ENCODE peak calls at places on chromosomes 6 and 20, in five cellular contexts. One of them, this sample, is unnamed.

GRCh38 chr6:28212510-28213212 is 12.4 kb upstream of the ZSCAN9 start:
- DNase-seq in HepG2: peak
- DNase-seq in HCT116: peak
- DNase-seq in GM12878: peak
- DNase-seq in H1: peak
- DNase-seq in this sample: peak

GRCh38 chr6:158029668-158030230 is 48.1 kb downstream of the SYNJ2 start:
- DNase-seq in HepG2: no peak
- DNase-seq in HCT116: no peak
- DNase-seq in GM12878: no peak
- DNase-seq in H1: no peak
- DNase-seq in this sample: no peak

GRCh38 chr20:33443512-33444239 is at the start of gene SNTA1:
- DNase-seq in HepG2: peak
- DNase-seq in HCT116: no peak
- DNase-seq in GM12878: no peak
- DNase-seq in H1: peak
- DNase-seq in this sample: peak

GRCh38 chr6:118551063-118551672 is 3.1 kb downstream of the PLN start:
- DNase-seq in HepG2: peak
- DNase-seq in HCT116: peak
- DNase-seq in GM12878: no peak
- DNase-seq in H1: no peak
- DNase-seq in this sample: peak

GRCh38 chr6:139027620-139028182 is 844 bp upstream of the ABRACL start:
- DNase-seq in HepG2: no peak
- DNase-seq in HCT116: no peak
- DNase-seq in GM12878: peak
- DNase-seq in H1: no peak
- DNase-seq in this sample: no peak

GRCh38 chr6:11653028-11653583 is 115.6 kb downstream of the TMEM170B start:
- DNase-seq in HepG2: peak
- DNase-seq in HCT116: no peak
- DNase-seq in GM12878: no peak
- DNase-seq in H1: peak
- DNase-seq in this sample: no peak

GRCh38 chr6:107418118-107418517 is 41.2 kb downstream of the PDSS2 start:
- DNase-seq in HepG2: peak
- DNase-seq in HCT116: no peak
- DNase-seq in GM12878: no peak
- DNase-seq in H1: no peak
- DNase-seq in this sample: peak

GRCh38 chr6:31740397-31741223 is 805 bp downstream of the MSH5 start:
- DNase-seq in HepG2: no peak
- DNase-seq in HCT116: no peak
- DNase-seq in GM12878: no peak
- DNase-seq in H1: no peak
- DNase-seq in this sample: peak

GRCh38 chr6:43767553-43768505 is 2.2 kb upstream of the VEGFA start:
- DNase-seq in HepG2: no peak
- DNase-seq in HCT116: no peak
- DNase-seq in GM12878: no peak
- DNase-seq in H1: no peak
- DNase-seq in this sample: no peak

GRCh38 chr6:11700118-11700718 is 78.4 kb downstream of the ADTRP start:
- DNase-seq in HepG2: peak
- DNase-seq in HCT116: peak
- DNase-seq in GM12878: no peak
- DNase-seq in H1: no peak
- DNase-seq in this sample: peak

GRCh38 chr6:34315780-34316179 is 67.0 kb upstream of the SMIM29 start:
- DNase-seq in HepG2: no peak
- DNase-seq in HCT116: no peak
- DNase-seq in GM12878: peak
- DNase-seq in H1: no peak
- DNase-seq in this sample: peak

GRCh38 chr6:73586416-73586974 is 65.7 kb upstream of the EEF1A1 start:
- DNase-seq in HepG2: no peak
- DNase-seq in HCT116: no peak
- DNase-seq in GM12878: peak
- DNase-seq in H1: no peak
- DNase-seq in this sample: no peak

GRCh38 chr6:89321571-89321970 is 6.5 kb upstream of the GABRR2 start:
- DNase-seq in HepG2: peak
- DNase-seq in HCT116: no peak
- DNase-seq in GM12878: peak
- DNase-seq in H1: no peak
- DNase-seq in this sample: peak

GRCh38 chr20:18323705-18324104 is 35.4 kb downstream of the ZNF133 start:
- DNase-seq in HepG2: no peak
- DNase-seq in HCT116: no peak
- DNase-seq in GM12878: no peak
- DNase-seq in H1: peak
- DNase-seq in this sample: no peak

GRCh38 chr6:99333068-99333467 is 16.4 kb downstream of the FAXC start:
- DNase-seq in HepG2: no peak
- DNase-seq in HCT116: no peak
- DNase-seq in GM12878: peak
- DNase-seq in H1: no peak
- DNase-seq in this sample: no peak

GRCh38 chr20:11810316-11811130 is 107.2 kb upstream of the BTBD3 start:
- DNase-seq in HepG2: no peak
- DNase-seq in HCT116: no peak
- DNase-seq in GM12878: no peak
- DNase-seq in H1: no peak
- DNase-seq in this sample: no peak

GRCh38 chr6:56938634-56939294 is 16.1 kb upstream of the BEND6 start:
- DNase-seq in HepG2: peak
- DNase-seq in HCT116: peak
- DNase-seq in GM12878: no peak
- DNase-seq in H1: no peak
- DNase-seq in this sample: peak

GRCh38 chr20:20520776-20521175 is 152.9 kb downstream of the INSM1 start:
- DNase-seq in HepG2: no peak
- DNase-seq in HCT116: no peak
- DNase-seq in GM12878: no peak
- DNase-seq in H1: no peak
- DNase-seq in this sample: no peak

GRCh38 chr6:166297606-166298005 is 10.6 kb downstream of the PRR18 start:
- DNase-seq in HepG2: no peak
- DNase-seq in HCT116: no peak
- DNase-seq in GM12878: no peak
- DNase-seq in H1: no peak
- DNase-seq in this sample: no peak

GRCh38 chr6:49634811-49635159 is 1.9 kb downstream of the RHAG start:
- DNase-seq in HepG2: no peak
- DNase-seq in HCT116: no peak
- DNase-seq in GM12878: no peak
- DNase-seq in H1: no peak
- DNase-seq in this sample: peak

GRCh38 chr20:18811186-18811585 is 2.4 kb upstream of the SCP2D1 start:
- DNase-seq in HepG2: no peak
- DNase-seq in HCT116: no peak
- DNase-seq in GM12878: no peak
- DNase-seq in H1: no peak
- DNase-seq in this sample: no peak

GRCh38 chr20:58649288-58650180 is 1.5 kb upstream of the STX16 start:
- DNase-seq in HepG2: no peak
- DNase-seq in HCT116: no peak
- DNase-seq in GM12878: no peak
- DNase-seq in H1: no peak
- DNase-seq in this sample: no peak

GRCh38 chr20:63693975-63694595 is 2.4 kb upstream of the TNFRSF6B start:
- DNase-seq in HepG2: no peak
- DNase-seq in HCT116: no peak
- DNase-seq in GM12878: no peak
- DNase-seq in H1: no peak
- DNase-seq in this sample: no peak

GRCh38 chr6:116507324-116507723 is 4.1 kb upstream of the CALHM5 start:
- DNase-seq in HepG2: no peak
- DNase-seq in HCT116: no peak
- DNase-seq in GM12878: no peak
- DNase-seq in H1: no peak
- DNase-seq in this sample: no peak

GRCh38 chr6:31055401-31055800 is 45.1 kb downstream of the MUC22 start:
- DNase-seq in HepG2: no peak
- DNase-seq in HCT116: no peak
- DNase-seq in GM12878: no peak
- DNase-seq in H1: no peak
- DNase-seq in this sample: no peak

GRCh38 chr20:31910071-31910803 is 39.8 kb downstream of the TTLL9 start:
- DNase-seq in HepG2: no peak
- DNase-seq in HCT116: no peak
- DNase-seq in GM12878: no peak
- DNase-seq in H1: no peak
- DNase-seq in this sample: no peak

GRCh38 chr6:3646616-3647362 is 104.7 kb downstream of the PXDC1 start:
- DNase-seq in HepG2: no peak
- DNase-seq in HCT116: no peak
- DNase-seq in GM12878: no peak
- DNase-seq in H1: no peak
- DNase-seq in this sample: no peak

GRCh38 chr20:57708694-57709673 is 831 bp downstream of the PMEPA1 start:
- DNase-seq in HepG2: no peak
- DNase-seq in HCT116: no peak
- DNase-seq in GM12878: no peak
- DNase-seq in H1: no peak
- DNase-seq in this sample: no peak

GRCh38 chr20:58212636-58213035 is 15.8 kb downstream of the ANKRD60 start:
- DNase-seq in HepG2: no peak
- DNase-seq in HCT116: no peak
- DNase-seq in GM12878: no peak
- DNase-seq in H1: no peak
- DNase-seq in this sample: no peak

GRCh38 chr6:111736005-111736607 is 130.4 kb upstream of the TRAF3IP2 start:
- DNase-seq in HepG2: no peak
- DNase-seq in HCT116: no peak
- DNase-seq in GM12878: no peak
- DNase-seq in H1: no peak
- DNase-seq in this sample: no peak

GRCh38 chr6:111739257-111739696 is 133.6 kb upstream of the TRAF3IP2 start:
- DNase-seq in HepG2: no peak
- DNase-seq in HCT116: no peak
- DNase-seq in GM12878: no peak
- DNase-seq in H1: no peak
- DNase-seq in this sample: no peak

GRCh38 chr6:111738631-111739030 is 133.0 kb upstream of the TRAF3IP2 start:
- DNase-seq in HepG2: no peak
- DNase-seq in HCT116: no peak
- DNase-seq in GM12878: no peak
- DNase-seq in H1: no peak
- DNase-seq in this sample: no peak

GRCh38 chr6:111738156-111738555 is 132.5 kb upstream of the TRAF3IP2 start:
- DNase-seq in HepG2: no peak
- DNase-seq in HCT116: no peak
- DNase-seq in GM12878: no peak
- DNase-seq in H1: no peak
- DNase-seq in this sample: no peak

DNA sequence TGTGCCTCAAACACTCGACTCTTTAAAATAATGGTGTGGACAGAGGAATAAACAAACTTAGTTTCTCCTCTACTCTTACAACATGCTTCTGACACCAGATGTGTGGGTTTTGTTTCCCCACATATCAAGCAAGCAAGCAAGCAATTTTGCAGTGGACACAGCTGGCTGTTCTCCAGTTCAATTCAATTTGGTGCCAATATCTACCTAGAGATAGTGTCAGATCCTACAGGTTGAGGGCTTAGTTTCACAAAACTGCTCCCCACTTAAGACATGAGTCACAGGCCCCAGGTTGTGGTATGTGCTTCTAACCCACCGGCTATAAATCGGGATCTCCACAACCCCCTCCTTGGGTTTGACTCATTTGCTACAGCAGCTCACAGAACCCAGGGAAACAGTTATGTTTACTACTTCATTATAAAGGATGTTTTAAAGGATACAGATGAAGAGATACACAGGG is 131.4 kb upstream of the TRAF3IP2 start:
- DNase-seq in HepG2: peak
- DNase-seq in HCT116: no peak
- DNase-seq in GM12878: no peak
- DNase-seq in H1: no peak
- DNase-seq in this sample: no peak
- TF ChIP-seq ZNF274 in HepG2: no peak
- TF ChIP-seq ZNF274 in HCT116: no peak
- TF ChIP-seq ZNF274 in GM12878: no peak
- TF ChIP-seq ZNF274 in H1: no peak
- TF ChIP-seq ZNF274 in this sample: no peak

GRCh38 chr20:61525781-61526431 is 273.8 kb downstream of the CDH4 start:
- DNase-seq in HepG2: no peak
- DNase-seq in HCT116: no peak
- DNase-seq in GM12878: no peak
- DNase-seq in H1: no peak
- DNase-seq in this sample: peak
- TF ChIP-seq SRF in HepG2: no peak
- TF ChIP-seq SRF in HCT116: no peak
- TF ChIP-seq SRF in GM12878: no peak
- TF ChIP-seq SRF in H1: no peak
- TF ChIP-seq SRF in this sample: no peak

DNA sequence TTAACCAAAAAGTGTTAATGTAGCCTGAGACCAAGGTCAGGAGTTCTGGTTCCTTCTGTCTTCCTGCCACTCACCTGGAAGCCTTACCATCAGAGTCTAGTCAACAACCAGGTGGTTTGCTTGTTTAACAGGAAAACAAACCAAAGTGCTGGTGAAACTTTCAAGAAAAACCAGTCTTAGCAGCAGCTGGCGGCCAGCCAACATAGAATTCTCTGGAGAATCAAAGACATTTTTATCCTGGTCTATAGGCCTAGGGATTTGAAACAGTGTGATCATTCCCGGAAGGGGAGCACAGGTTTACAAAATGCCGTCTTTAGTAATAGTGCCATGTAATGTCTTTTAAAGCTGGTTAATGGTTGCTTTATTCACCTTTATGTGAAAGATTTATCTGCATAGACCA is 146.6 kb upstream of the AKIRIN2 start:
- DNase-seq in HepG2: no peak
- DNase-seq in HCT116: no peak
- DNase-seq in GM12878: no peak
- DNase-seq in H1: no peak
- DNase-seq in this sample: no peak
- TF ChIP-seq ZNF274 in HepG2: no peak
- TF ChIP-seq ZNF274 in HCT116: no peak
- TF ChIP-seq ZNF274 in GM12878: no peak
- TF ChIP-seq ZNF274 in H1: no peak
- TF ChIP-seq ZNF274 in this sample: no peak

GRCh38 chr20:62620624-62621023 is 21.7 kb upstream of the SLCO4A1 start:
- DNase-seq in HepG2: no peak
- DNase-seq in HCT116: no peak
- DNase-seq in GM12878: no peak
- DNase-seq in H1: no peak
- DNase-seq in this sample: no peak

GRCh38 chr20:62616728-62617621 is 25.3 kb upstream of the SLCO4A1 start:
- DNase-seq in HepG2: peak
- DNase-seq in HCT116: peak
- DNase-seq in GM12878: no peak
- DNase-seq in H1: no peak
- DNase-seq in this sample: peak

GRCh38 chr20:62618622-62619529 is 23.4 kb upstream of the SLCO4A1 start:
- DNase-seq in HepG2: no peak
- DNase-seq in HCT116: no peak
- DNase-seq in GM12878: no peak
- DNase-seq in H1: no peak
- DNase-seq in this sample: no peak

GRCh38 chr20:62615750-62616251 is 26.5 kb upstream of the SLCO4A1 start:
- DNase-seq in HepG2: no peak
- DNase-seq in HCT116: no peak
- DNase-seq in GM12878: no peak
- DNase-seq in H1: no peak
- DNase-seq in this sample: no peak

GRCh38 chr20:62617711-62618483 is 24.4 kb upstream of the SLCO4A1 start:
- DNase-seq in HepG2: peak
- DNase-seq in HCT116: no peak
- DNase-seq in GM12878: no peak
- DNase-seq in H1: no peak
- DNase-seq in this sample: no peak
- TF ChIP-seq SRF in HepG2: no peak
- TF ChIP-seq SRF in HCT116: no peak
- TF ChIP-seq SRF in GM12878: no peak
- TF ChIP-seq SRF in H1: no peak
- TF ChIP-seq SRF in this sample: no peak